ENCODE peak calls at places on chromosomes 12 and 14, in four cellular contexts. One of them, this sample, is unnamed.

GRCh38 chr12:110606253-110606611 is 7.7 kb upstream of the TCTN1 start:
- DNase-seq in prostate gland: no peak
- DNase-seq in mammary epithelial cell: no peak
- DNase-seq in transverse colon: no peak
- DNase-seq in this sample: no peak

GRCh38 chr12:44876554-44877275 is 600 bp upstream of the NELL2 start:
- DNase-seq in transverse colon: no peak
- DNase-seq in mammary epithelial cell: peak; percentile 29
- DNase-seq in prostate gland: no peak
- DNase-seq in this sample: peak; percentile 45

GRCh38 chr14:35368139-35368460 is 36.4 kb downstream of the NFKBIA start:
- DNase-seq in transverse colon: no peak
- DNase-seq in prostate gland: no peak
- DNase-seq in mammary epithelial cell: no peak
- DNase-seq in this sample: no peak

GRCh38 chr12:108842364-108842763 is 15.0 kb downstream of the SSH1 start:
- DNase-seq in prostate gland: peak; percentile 59
- DNase-seq in transverse colon: no peak
- DNase-seq in mammary epithelial cell: no peak
- DNase-seq in this sample: no peak

GRCh38 chr12:46494424-46494823 is 121.9 kb upstream of the SLC38A2 start:
- DNase-seq in prostate gland: no peak
- DNase-seq in mammary epithelial cell: no peak
- DNase-seq in transverse colon: no peak
- DNase-seq in this sample: no peak

GRCh38 chr14:48616941-48617340 is 941.5 kb upstream of the MDGA2 start:
- DNase-seq in mammary epithelial cell: no peak
- DNase-seq in prostate gland: no peak
- DNase-seq in transverse colon: no peak
- DNase-seq in this sample: no peak

GRCh38 chr12:12182926-12183325 is 83.9 kb downstream of the LRP6 start:
- DNase-seq in prostate gland: no peak
- DNase-seq in mammary epithelial cell: peak; percentile 15
- DNase-seq in transverse colon: no peak
- DNase-seq in this sample: no peak

GRCh38 chr12:78674311-78675085 is 190.1 kb upstream of the SYT1 start:
- DNase-seq in mammary epithelial cell: no peak
- DNase-seq in prostate gland: no peak
- DNase-seq in transverse colon: no peak
- DNase-seq in this sample: no peak

GRCh38 chr12:117685115-117685926 is 283.5 kb downstream of the KSR2 start:
- DNase-seq in mammary epithelial cell: no peak
- DNase-seq in prostate gland: peak; percentile 79
- DNase-seq in transverse colon: peak; percentile 66
- DNase-seq in this sample: peak; percentile 66

GRCh38 chr12:23921099-23921846 is 28.2 kb downstream of the SOX5 start:
- DNase-seq in prostate gland: no peak
- DNase-seq in transverse colon: no peak
- DNase-seq in mammary epithelial cell: no peak
- DNase-seq in this sample: no peak

GRCh38 chr14:44154889-44155288 is 352.2 kb downstream of the FSCB start:
- DNase-seq in mammary epithelial cell: no peak
- DNase-seq in prostate gland: no peak
- DNase-seq in transverse colon: no peak
- DNase-seq in this sample: no peak

GRCh38 chr12:104669057-104669770 is 212.5 kb downstream of the CHST11 start:
- DNase-seq in transverse colon: peak; percentile 45
- DNase-seq in mammary epithelial cell: peak; percentile 77
- DNase-seq in prostate gland: peak; percentile 63
- DNase-seq in this sample: no peak

GRCh38 chr12:85405781-85406522 is 125.9 kb downstream of the ALX1 start:
- DNase-seq in mammary epithelial cell: no peak
- DNase-seq in prostate gland: no peak
- DNase-seq in transverse colon: no peak
- DNase-seq in this sample: no peak

GRCh38 chr12:42482086-42482819 is 107.3 kb downstream of the PRICKLE1 start:
- DNase-seq in transverse colon: no peak
- DNase-seq in prostate gland: peak; percentile 77
- DNase-seq in mammary epithelial cell: peak; percentile 50
- DNase-seq in this sample: peak; percentile 49

GRCh38 chr14:67517083-67517482 is 16.0 kb upstream of the PLEKHH1 start:
- DNase-seq in prostate gland: peak; percentile 52
- DNase-seq in transverse colon: peak; percentile 25
- DNase-seq in mammary epithelial cell: no peak
- DNase-seq in this sample: no peak

GRCh38 chr12:12717586-12718381 is 616 bp downstream of the CDKN1B start:
- DNase-seq in mammary epithelial cell: peak; percentile 37
- DNase-seq in prostate gland: no peak
- DNase-seq in transverse colon: peak; percentile 33
- DNase-seq in this sample: peak; percentile 72

GRCh38 chr12:50579757-50580267 is 75.0 kb downstream of the DIP2B start:
- DNase-seq in transverse colon: no peak
- DNase-seq in mammary epithelial cell: peak; percentile 82
- DNase-seq in prostate gland: no peak
- DNase-seq in this sample: no peak

GRCh38 chr14:33467967-33468366 is 482.9 kb downstream of the EGLN3 start:
- DNase-seq in transverse colon: no peak
- DNase-seq in mammary epithelial cell: no peak
- DNase-seq in prostate gland: no peak
- DNase-seq in this sample: no peak

GRCh38 chr12:4250691-4251090 is 22.9 kb upstream of the CCND2 start:
- DNase-seq in mammary epithelial cell: no peak
- DNase-seq in transverse colon: no peak
- DNase-seq in prostate gland: no peak
- DNase-seq in this sample: no peak

GRCh38 chr14:99574099-99574880 is 29.7 kb downstream of the CCDC85C start:
- DNase-seq in mammary epithelial cell: no peak
- DNase-seq in prostate gland: peak; percentile 49
- DNase-seq in transverse colon: peak; percentile 78
- DNase-seq in this sample: no peak

GRCh38 chr14:36315159-36315853 is 5.1 kb downstream of the MBIP start:
- DNase-seq in prostate gland: no peak
- DNase-seq in mammary epithelial cell: peak; percentile 13
- DNase-seq in transverse colon: no peak
- DNase-seq in this sample: no peak

GRCh38 chr12:68305278-68305677 is 26.9 kb downstream of the MDM1 start:
- DNase-seq in prostate gland: no peak
- DNase-seq in transverse colon: no peak
- DNase-seq in mammary epithelial cell: no peak
- DNase-seq in this sample: no peak
- H3K36me3 ChIP-seq in prostate gland: no peaks in the 10 kb centered on the region
- H3K36me3 ChIP-seq in transverse colon: no peaks in the 10 kb centered on the region
- H3K36me3 ChIP-seq in mammary epithelial cell: no peaks in the 10 kb centered on the region
- H3K36me3 ChIP-seq in this sample: peaks cover 35% of the 10 kb centered on the region

DNA sequence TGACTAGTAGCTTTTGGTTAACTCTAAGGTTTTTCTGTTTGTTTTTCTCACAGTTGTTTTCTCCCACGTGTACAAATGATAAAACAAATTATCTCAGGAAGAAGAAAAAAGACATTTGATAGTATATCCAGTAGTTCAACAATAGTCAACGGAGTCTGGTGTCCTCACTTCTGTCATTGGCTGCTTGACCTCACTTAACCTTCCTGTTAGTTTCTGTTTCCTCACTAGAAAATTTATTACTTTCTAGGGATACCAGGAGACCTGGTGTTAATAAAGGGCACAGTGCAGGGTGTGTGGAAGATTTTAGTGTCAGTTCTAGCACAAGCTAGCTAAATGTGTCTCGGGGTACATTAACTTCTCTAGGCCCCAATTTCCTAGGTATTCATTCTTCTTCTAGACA is 116.0 kb downstream of the PRKCH start:
- DNase-seq in mammary epithelial cell: no peak
- DNase-seq in transverse colon: no peak
- DNase-seq in prostate gland: no peak
- DNase-seq in this sample: no peak
- H3K27ac ChIP-seq in mammary epithelial cell: no peak overlapping the region
- H3K27ac ChIP-seq in transverse colon: no peak overlapping the region
- H3K27ac ChIP-seq in prostate gland: peak overlapping the region; percentile 65
- H3K27ac ChIP-seq in this sample: no peak overlapping the region

GRCh38 chr14:92241966-92242365 is 81.0 kb upstream of the SLC24A4 start:
- DNase-seq in prostate gland: no peak
- DNase-seq in mammary epithelial cell: no peak
- DNase-seq in transverse colon: no peak
- DNase-seq in this sample: no peak
- H3K9me3 ChIP-seq in prostate gland: no peaks in the 10 kb centered on the region
- H3K9me3 ChIP-seq in mammary epithelial cell: peaks cover 9% of the 10 kb centered on the region
- H3K9me3 ChIP-seq in transverse colon: peaks cover 9% of the 10 kb centered on the region
- H3K9me3 ChIP-seq in this sample: peaks cover 6% of the 10 kb centered on the region

GRCh38 chr14:22524784-22525161 is 64.3 kb downstream of the DAD1 start:
- DNase-seq in mammary epithelial cell: peak; percentile 26
- DNase-seq in prostate gland: no peak
- DNase-seq in transverse colon: no peak
- DNase-seq in this sample: no peak
- H3K36me3 ChIP-seq in mammary epithelial cell: no peaks in the 10 kb centered on the region
- H3K36me3 ChIP-seq in prostate gland: no peaks in the 10 kb centered on the region
- H3K36me3 ChIP-seq in transverse colon: no peaks in the 10 kb centered on the region
- H3K36me3 ChIP-seq in this sample: no peaks in the 10 kb centered on the region

GRCh38 chr12:113221181-113221996 is at the start of gene TPCN1:
- DNase-seq in mammary epithelial cell: peak; percentile 100
- DNase-seq in transverse colon: peak; percentile 100
- DNase-seq in prostate gland: peak; percentile 100
- DNase-seq in this sample: peak; percentile 100
- H3K27ac ChIP-seq in mammary epithelial cell: peak within 1 kb of the TSS; percentile 76
- H3K27ac ChIP-seq in transverse colon: peak within 1 kb of the TSS; percentile 99
- H3K27ac ChIP-seq in prostate gland: peak within 1 kb of the TSS; percentile 92
- H3K27ac ChIP-seq in this sample: peak within 1 kb of the TSS; percentile 94

GRCh38 chr14:42927313-42927712 is 1320.6 kb downstream of the LRFN5 start:
- DNase-seq in prostate gland: no peak
- DNase-seq in transverse colon: no peak
- DNase-seq in mammary epithelial cell: no peak
- DNase-seq in this sample: no peak
- H3K9me3 ChIP-seq in prostate gland: no peaks in the 10 kb centered on the region
- H3K9me3 ChIP-seq in transverse colon: no peaks in the 10 kb centered on the region
- H3K9me3 ChIP-seq in mammary epithelial cell: peaks cover 37% of the 10 kb centered on the region
- H3K9me3 ChIP-seq in this sample: no peaks in the 10 kb centered on the region

DNA sequence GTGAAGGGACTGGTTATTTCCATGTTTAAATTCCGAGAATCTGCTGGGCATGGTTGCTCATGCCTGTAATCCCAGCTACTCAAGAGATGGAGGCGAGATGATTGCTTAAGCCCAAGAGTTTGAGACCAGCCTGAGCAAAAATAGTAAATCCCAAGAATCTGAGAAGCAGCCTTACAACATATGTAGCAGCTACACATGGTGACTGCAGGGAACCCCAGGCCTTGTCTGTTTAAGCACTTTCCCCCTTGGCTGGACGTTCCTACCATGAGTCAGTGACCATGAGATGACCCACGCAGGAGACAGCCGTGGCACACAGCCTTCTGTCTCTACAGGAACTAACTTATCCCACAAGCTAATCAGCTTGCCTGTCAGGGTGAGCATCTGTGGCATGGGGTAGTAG is 5.5 kb upstream of the SLC24A4 start:
- DNase-seq in transverse colon: no peak
- DNase-seq in mammary epithelial cell: peak; percentile 37
- DNase-seq in prostate gland: no peak
- DNase-seq in this sample: no peak
- H3K36me3 ChIP-seq in transverse colon: no peaks in the 10 kb centered on the region
- H3K36me3 ChIP-seq in mammary epithelial cell: no peaks in the 10 kb centered on the region
- H3K36me3 ChIP-seq in prostate gland: no peaks in the 10 kb centered on the region
- H3K36me3 ChIP-seq in this sample: no peaks in the 10 kb centered on the region

DNA sequence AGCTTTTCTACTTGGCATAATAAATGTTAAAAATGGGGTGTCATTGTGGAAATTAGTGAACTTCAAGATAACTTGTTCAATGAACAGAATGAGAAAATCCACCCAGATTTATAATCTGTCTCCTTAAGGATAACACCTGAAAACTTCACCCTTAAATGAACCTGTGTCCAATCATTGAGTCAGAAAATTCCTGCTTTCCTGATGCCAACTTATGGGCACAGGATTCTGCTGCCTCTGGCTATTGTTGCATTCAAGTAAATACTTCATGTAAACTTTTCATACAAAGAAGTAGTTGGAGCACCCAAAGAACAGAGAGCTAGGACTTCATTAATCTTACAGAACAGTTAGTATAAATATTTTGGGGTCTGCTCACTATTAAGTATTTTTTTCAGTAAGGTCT is 98.9 kb upstream of the PLEKHA5 start:
- DNase-seq in transverse colon: no peak
- DNase-seq in mammary epithelial cell: peak; percentile 56
- DNase-seq in prostate gland: no peak
- DNase-seq in this sample: no peak
- H3K27ac ChIP-seq in transverse colon: no peak overlapping the region
- H3K27ac ChIP-seq in mammary epithelial cell: peak overlapping the region; percentile 99
- H3K27ac ChIP-seq in prostate gland: no peak overlapping the region
- H3K27ac ChIP-seq in this sample: no peak overlapping the region

GRCh38 chr14:66225337-66225736 is 260.8 kb upstream of the CCDC196 start:
- DNase-seq in transverse colon: no peak
- DNase-seq in mammary epithelial cell: no peak
- DNase-seq in prostate gland: no peak
- DNase-seq in this sample: no peak
- H3K9me3 ChIP-seq in transverse colon: no peaks in the 10 kb centered on the region
- H3K9me3 ChIP-seq in mammary epithelial cell: no peaks in the 10 kb centered on the region
- H3K9me3 ChIP-seq in prostate gland: no peaks in the 10 kb centered on the region
- H3K9me3 ChIP-seq in this sample: no peaks in the 10 kb centered on the region

This sample was measured in psoas muscle.